ENCODE peak calls at places on chromosomes 12 and 14, in nine cellular contexts. D is non-pigmented ciliary epithelial cell; S is NB4; O is LoVo; L is T-helper 9 cell; T is memory B cell; J is GM03348; C is HT-29; N is stimulated activated CD8-positive, alpha-beta memory T cell treated with anti-CD3 and anti-CD28 coated beads, Interleukin-7, amount 100 ng/mL, for 1 hour. M is an unnamed sample.

GRCh38 chr14:26282578-26282977 is 315.3 kb downstream of the NOVA1 start:
- DNase-seq in D (no peak), S (no peak), O (no peak), L (no peak), T (no peak), J (no peak), C (no peak), N (no peak), M (no peak)

GRCh38 chr12:123996581-123996980 is 23.6 kb downstream of the ZNF664 start:
- DNase-seq in D (no peak), S (no peak), O (no peak), L (no peak), T (no peak), J (no peak), C (no peak), N (no peak), M (no peak)

GRCh38 chr14:99035268-99035667 is 236.7 kb downstream of the BCL11B start:
- DNase-seq in D (no peak), S (peak), O (peak), L (no peak), T (no peak), J (peak), C (peak), N (no peak), M (peak)

GRCh38 chr14:24251880-24252288 is 9.5 kb upstream of the TINF2 start:
- DNase-seq in D (no peak), S (no peak), O (no peak), L (no peak), T (no peak), J (peak), C (no peak), N (no peak), M (no peak)

GRCh38 chr12:49671051-49671765 is 36.0 kb downstream of the FMNL3 start:
- DNase-seq in D (no peak), S (peak), O (no peak), L (peak), T (peak), J (no peak), C (no peak), N (peak), M (no peak)

GRCh38 chr14:98466807-98467206 is 805.2 kb downstream of the BCL11B start:
- DNase-seq in D (no peak), S (no peak), O (no peak), L (no peak), T (no peak), J (peak), C (no peak), N (no peak), M (no peak)

GRCh38 chr12:51077930-51078329 is 5.5 kb downstream of the CSRNP2 start:
- DNase-seq in D (no peak), S (no peak), O (no peak), L (no peak), T (no peak), J (peak), C (no peak), N (no peak), M (no peak)

GRCh38 chr12:61676520-61676919 is 583.7 kb upstream of the USP15 start:
- DNase-seq in D (no peak), S (no peak), O (no peak), L (no peak), T (no peak), J (no peak), C (peak), N (no peak), M (no peak)

GRCh38 chr12:80165741-80166140 is 66.4 kb downstream of the OTOGL start:
- DNase-seq in D (no peak), S (no peak), O (no peak), L (no peak), T (no peak), J (no peak), C (no peak), N (no peak), M (no peak)

GRCh38 chr14:22096511-22096890 is 422.9 kb upstream of the OR4E1 start:
- DNase-seq in D (no peak), S (no peak), O (no peak), L (no peak), T (no peak), J (no peak), C (no peak), N (no peak), M (no peak)

GRCh38 chr12:110270125-110270962 is 10.7 kb upstream of the ATP2A2 start:
- DNase-seq in D (no peak), S (no peak), O (peak), L (no peak), T (no peak), J (peak), C (peak), N (no peak), M (peak)

GRCh38 chr14:90191585-90191984 is 64.8 kb upstream of the PSMC1 start:
- DNase-seq in D (no peak), S (no peak), O (no peak), L (no peak), T (no peak), J (no peak), C (no peak), N (no peak), M (no peak)

GRCh38 chr12:25797335-25797863 is 161.1 kb upstream of the RASSF8 start:
- DNase-seq in D (no peak), S (no peak), O (no peak), L (no peak), T (no peak), J (no peak), C (no peak), N (no peak), M (no peak)

GRCh38 chr14:88901199-88901588 is 76.7 kb downstream of the TTC8 start:
- DNase-seq in D (no peak), S (no peak), O (no peak), L (no peak), T (no peak), J (no peak), C (no peak), N (no peak), M (no peak)

GRCh38 chr12:109881752-109882151 is 1.4 kb upstream of the GLTP start:
- DNase-seq in D (no peak), S (no peak), O (no peak), L (no peak), T (no peak), J (no peak), C (no peak), N (no peak), M (no peak)

GRCh38 chr14:31059152-31059924 is 33.2 kb upstream of the STRN3 start:
- DNase-seq in D (peak), S (peak), O (peak), L (no peak), T (no peak), J (peak), C (no peak), N (no peak), M (peak)

GRCh38 chr14:74582910-74583581 is 29.0 kb downstream of the LTBP2 start:
- DNase-seq in D (no peak), S (no peak), O (no peak), L (no peak), T (no peak), J (peak), C (no peak), N (no peak), M (no peak)

GRCh38 chr12:66352197-66352596 is 49.9 kb downstream of the HELB start:
- DNase-seq in D (no peak), S (peak), O (no peak), L (no peak), T (no peak), J (no peak), C (peak), N (no peak), M (no peak)

GRCh38 chr14:86038401-86038985 is 508.5 kb downstream of the FLRT2 start:
- DNase-seq in D (no peak), S (peak), O (peak), L (no peak), T (peak), J (peak), C (peak), N (no peak), M (peak)

GRCh38 chr14:31265701-31266398 is 58.3 kb upstream of the HECTD1 start:
- DNase-seq in D (no peak), S (no peak), O (peak), L (no peak), T (no peak), J (peak), C (no peak), N (no peak), M (no peak)

GRCh38 chr14:77271113-77271710 is at the start of gene NGB:
- DNase-seq in D (no peak), S (no peak), O (no peak), L (no peak), T (no peak), J (no peak), C (no peak), N (no peak), M (no peak)

GRCh38 chr12:92929957-92930356 is 862 bp upstream of the EEA1 start:
- DNase-seq in D (no peak), S (peak), O (no peak), L (no peak), T (no peak), J (no peak), C (no peak), N (no peak), M (no peak)

GRCh38 chr14:66507181-66507721 is 696 bp upstream of the GPHN start:
- DNase-seq in D (no peak), S (no peak), O (peak), L (no peak), T (no peak), J (no peak), C (peak), N (no peak), M (no peak)

GRCh38 chr12:106769078-106769477 is 5.4 kb upstream of the RIC8B start:
- DNase-seq in D (no peak), S (no peak), O (no peak), L (no peak), T (no peak), J (peak), C (no peak), N (no peak), M (no peak)

GRCh38 chr12:111457577-111457976 is 51.9 kb downstream of the SH2B3 start:
- DNase-seq in D (no peak), S (no peak), O (no peak), L (no peak), T (no peak), J (no peak), C (no peak), N (no peak), M (no peak)

GRCh38 chr12:121889267-121889624 is 656 bp downstream of the PSMD9 start:
- DNase-seq in D (no peak), S (no peak), O (no peak), L (no peak), T (no peak), J (no peak), C (no peak), N (no peak), M (no peak)

GRCh38 chr12:16112626-16113560 is 164.6 kb downstream of the SLC15A5 start:
- DNase-seq in D (no peak), S (peak), O (no peak), L (no peak), T (no peak), J (peak), C (no peak), N (no peak), M (peak)

GRCh38 chr12:19547258-19547657 is 108.0 kb downstream of the AEBP2 start:
- DNase-seq in D (no peak), S (no peak), O (no peak), L (no peak), T (no peak), J (peak), C (no peak), N (no peak), M (no peak)

GRCh38 chr12:113861708-113862312 is 104.3 kb downstream of the RBM19 start:
- DNase-seq in D (no peak), S (peak), O (no peak), L (no peak), T (no peak), J (no peak), C (no peak), N (no peak), M (no peak)

M was measured in fibroblast of the conjunctiva.